ENCODE peak calls at places on chromosomes 4 and X, in seven cellular contexts. Q is epithelial cell of esophagus; X is kidney epithelial cell; Z is activated T-helper 1 cell treated with anti-CD3 and anti-CD28 coated beads, Interleukin-12 subunit alpha, Interleukin-12 subunit beta, Interleukin-2, Interleukin-4 antibody, amounts not matched to agents 30 ng/mL and 10 ng/mL and 1 ng/mL, durations not matched to agents 14 hours and 24 hours and 36 hours; E is activated CD8-positive, alpha-beta memory T cell treated with anti-CD3 and anti-CD28 coated beads, Interleukin-2, amount 50 U/mL, for 48 hours; O is GM23248; C is left lung. Y is an unnamed sample.

GRCh38 chr4:53782468-53782865 is 191.2 kb upstream of the LNX1 start:
- DNase-seq in Q (no peak), X (no peak), Z (no peak), E (no peak), O (no peak), C (no peak), Y (no peak)

GRCh38 chr4:97309111-97309510 is 834.2 kb downstream of the STPG2 start:
- DNase-seq in Q (no peak), X (no peak), Z (no peak), E (no peak), O (no peak), C (no peak), Y (no peak)

GRCh38 chrX:10198254-10198653 is 41.5 kb downstream of the CLCN4 start:
- DNase-seq in Q (no peak), X (no peak), Z (no peak), E (no peak), O (no peak), C (no peak), Y (no peak)

GRCh38 chr4:31054295-31054694 is 334.1 kb downstream of the PCDH7 start:
- DNase-seq in Q (no peak), X (no peak), Z (no peak), E (no peak), O (no peak), C (no peak), Y (no peak)

GRCh38 chr4:63841266-63841665 is 568.0 kb downstream of the TECRL start:
- DNase-seq in Q (no peak), X (no peak), Z (no peak), E (no peak), O (no peak), C (no peak), Y (no peak)

GRCh38 chrX:24465524-24465850 is 401 bp downstream of the PDK3 start:
- DNase-seq in Q (no peak), X (no peak), Z (peak; percentile 0), E (no peak), O (no peak), C (no peak), Y (no peak)

GRCh38 chr4:3877236-3877635 is 111.1 kb downstream of the ADRA2C start:
- DNase-seq in Q (no peak), X (no peak), Z (no peak), E (no peak), O (peak; percentile 41), C (no peak), Y (no peak)

GRCh38 chrX:56120242-56120641 is 111.9 kb upstream of the KLF8 start:
- DNase-seq in Q (no peak), X (no peak), Z (no peak), E (no peak), O (no peak), C (no peak), Y (no peak)

GRCh38 chrX:13938053-13938765 is 91.5 kb downstream of the GEMIN8 start:
- DNase-seq in Q (peak; percentile 4), X (no peak), Z (no peak), E (peak; percentile 43), O (peak; percentile 32), C (no peak), Y (no peak)

GRCh38 chrX:10892605-10893225 is 218.4 kb upstream of the HCCS start:
- DNase-seq in Q (no peak), X (no peak), Z (no peak), E (no peak), O (peak; percentile 56), C (no peak), Y (no peak)

GRCh38 chr4:8770518-8771257 is 101.0 kb downstream of the HMX1 start:
- DNase-seq in Q (no peak), X (no peak), Z (no peak), E (no peak), O (no peak), C (peak; percentile 17), Y (no peak)

GRCh38 chr4:13481569-13481968 is 2.6 kb downstream of the RAB28 start:
- DNase-seq in Q (peak; percentile 69), X (no peak), Z (no peak), E (no peak), O (peak; percentile 70), C (no peak), Y (no peak)

GRCh38 chr4:138405439-138405838 is 163.3 kb upstream of the SLC7A11 start:
- DNase-seq in Q (peak; percentile 82), X (peak; percentile 34), Z (no peak), E (no peak), O (peak; percentile 37), C (no peak), Y (no peak)

GRCh38 chr4:155403886-155404285 is 27.1 kb upstream of the MAP9 start:
- DNase-seq in Q (peak; percentile 70), X (no peak), Z (no peak), E (no peak), O (peak; percentile 60), C (no peak), Y (no peak)

GRCh38 chr4:11005321-11005720 is 320.8 kb upstream of the CLNK start:
- DNase-seq in Q (no peak), X (no peak), Z (no peak), E (no peak), O (no peak), C (no peak), Y (no peak)

Y was measured in activated CD4-positive, alpha-beta memory T cell treated with anti-CD3 and anti-CD28 coated beads, Interleukin-2, amount 10 ng/mL, durations not matched to agents 7 days and 5 days.